ENCODE peak calls at places on chromosome 3, in eight cellular contexts. M, F, H, Z, X, J, T and E are unnamed samples.

GRCh38 chr3:72171946-72172345 is 387.0 kb upstream of the PROK2 start:
- DNase-seq in M (no peak), F (no peak), H (no peak), Z (peak), X (no peak), J (no peak), T (no peak), E (no peak)

GRCh38 chr3:154718058-154718457 is 288.1 kb upstream of the GPR149 start:
- DNase-seq in M (no peak), F (no peak), H (no peak), Z (no peak), X (no peak), J (no peak), T (no peak), E (no peak)

GRCh38 chr3:120418866-120419490 is 31.8 kb downstream of the FSTL1 start:
- DNase-seq in M (peak), F (no peak), H (peak), Z (no peak), X (peak), J (no peak), T (no peak), E (peak)

GRCh38 chr3:166444756-166445155 is 607.5 kb upstream of the BCHE start:
- DNase-seq in M (no peak), F (no peak), H (no peak), Z (no peak), X (no peak), J (peak), T (no peak), E (no peak)

GRCh38 chr3:172591876-172592771 is 68.9 kb upstream of the TNFSF10 start:
- DNase-seq in M (peak), F (no peak), H (no peak), Z (no peak), X (no peak), J (peak), T (no peak), E (no peak)

GRCh38 chr3:43691120-43692002 is 623 bp downstream of the ABHD5 start:
- DNase-seq in M (peak), F (peak), H (peak), Z (peak), X (peak), J (peak), T (no peak), E (peak)

GRCh38 chr3:151903501-151903991 is 30.1 kb downstream of the SUCNR1 start:
- DNase-seq in M (no peak), F (no peak), H (no peak), Z (no peak), X (peak), J (peak), T (peak), E (no peak)

GRCh38 chr3:170232266-170232665 is 10.0 kb downstream of the PRKCI start:
- DNase-seq in M (no peak), F (no peak), H (no peak), Z (no peak), X (peak), J (peak), T (no peak), E (no peak)

GRCh38 chr3:133835961-133836360 is 30.3 kb downstream of the SRPRB start:
- DNase-seq in M (no peak), F (no peak), H (no peak), Z (no peak), X (no peak), J (no peak), T (no peak), E (no peak)

GRCh38 chr3:165259518-165260193 is 63.5 kb upstream of the SLITRK3 start:
- DNase-seq in M (no peak), F (no peak), H (no peak), Z (no peak), X (peak), J (no peak), T (no peak), E (no peak)

GRCh38 chr3:18767756-18768303 is 342.7 kb upstream of the SATB1 start:
- DNase-seq in M (no peak), F (no peak), H (no peak), Z (no peak), X (no peak), J (no peak), T (no peak), E (no peak)

GRCh38 chr3:33075996-33076395 is 20.9 kb downstream of the GLB1 start:
- DNase-seq in M (no peak), F (no peak), H (no peak), Z (no peak), X (peak), J (no peak), T (no peak), E (no peak)

GRCh38 chr3:72629191-72629611 is 219.0 kb downstream of the SHQ1 start:
- DNase-seq in M (peak), F (no peak), H (no peak), Z (no peak), X (peak), J (no peak), T (no peak), E (no peak)

GRCh38 chr3:43770426-43771103 is 79.8 kb downstream of the ABHD5 start:
- DNase-seq in M (peak), F (peak), H (no peak), Z (peak), X (peak), J (no peak), T (peak), E (no peak)

GRCh38 chr3:130901463-130902204 is 7.8 kb downstream of the ATP2C1 start:
- DNase-seq in M (no peak), F (no peak), H (no peak), Z (no peak), X (no peak), J (no peak), T (no peak), E (no peak)

GRCh38 chr3:178270838-178271237 is 265.4 kb upstream of the KCNMB2 start:
- DNase-seq in M (no peak), F (no peak), H (no peak), Z (no peak), X (no peak), J (peak), T (peak), E (no peak)

GRCh38 chr3:114155370-114155821 is 23.5 kb downstream of the DRD3 start:
- DNase-seq in M (peak), F (no peak), H (peak), Z (no peak), X (peak), J (peak), T (no peak), E (peak)
- TF ChIP-seq CTCF in M (peak), F (peak), H (peak), Z (no peak), X (peak), J (peak), T (peak), E (peak)

DNA sequence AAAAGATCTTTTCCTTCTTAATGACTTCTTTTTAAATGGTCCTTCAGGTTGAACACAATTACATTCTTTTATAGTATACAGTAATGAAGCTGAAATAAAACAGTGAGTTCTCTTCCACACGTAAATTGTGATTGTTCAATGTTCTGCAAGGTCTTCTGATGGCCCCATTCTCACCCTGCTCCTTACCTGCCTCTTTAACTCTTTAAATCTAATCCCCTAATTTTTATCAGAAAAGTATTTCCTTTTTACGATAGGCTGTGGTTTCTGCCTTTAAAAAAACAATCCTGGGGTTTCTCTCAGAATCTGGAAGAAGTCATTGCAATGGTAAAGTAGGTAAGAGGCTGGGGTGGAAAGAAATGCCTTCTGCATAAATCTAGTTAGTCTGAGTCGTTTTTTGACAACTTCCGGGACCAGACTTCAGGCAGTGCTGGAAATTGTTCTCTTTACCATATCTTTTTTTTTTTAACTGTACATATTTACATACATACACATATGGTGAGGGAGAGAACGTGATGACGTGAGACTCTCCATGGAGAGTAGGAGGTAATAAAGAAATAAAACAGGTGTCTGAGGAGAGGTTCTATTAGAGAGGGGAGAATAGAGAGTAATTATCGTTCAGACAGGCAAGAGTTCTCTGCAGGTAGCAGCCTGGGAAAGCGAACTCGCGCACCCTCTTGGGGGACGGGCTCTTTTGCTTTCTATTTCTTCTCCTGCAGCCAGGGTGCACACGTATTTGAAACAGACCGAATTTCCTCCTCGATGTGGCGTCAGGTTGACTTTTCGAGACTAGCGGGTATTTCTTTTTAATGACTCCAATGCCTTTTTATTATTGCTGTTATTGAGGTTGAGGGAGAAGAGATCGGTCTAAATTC is at the start of gene SIDT1:
- DNase-seq in M (peak), F (no peak), H (peak), Z (no peak), X (no peak), J (no peak), T (no peak), E (peak)
- TF ChIP-seq CTCF in M (no peak), F (no peak), H (no peak), Z (no peak), X (peak), J (no peak), T (no peak), E (no peak)

GRCh38 chr3:35946121-35946856 is 307.0 kb downstream of the ARPP21 start:
- DNase-seq in M (peak), F (no peak), H (no peak), Z (no peak), X (peak), J (peak), T (no peak), E (no peak)
- TF ChIP-seq CTCF in M (peak), F (peak), H (peak), Z (no peak), X (peak), J (peak), T (peak), E (peak)

GRCh38 chr3:22798461-22798860 is 404.7 kb upstream of the UBE2E2 start:
- DNase-seq in M (no peak), F (no peak), H (no peak), Z (no peak), X (no peak), J (no peak), T (no peak), E (no peak)

GRCh38 chr3:22795917-22796316 is 407.2 kb upstream of the UBE2E2 start:
- DNase-seq in M (no peak), F (no peak), H (peak), Z (no peak), X (no peak), J (no peak), T (no peak), E (no peak)

DNA sequence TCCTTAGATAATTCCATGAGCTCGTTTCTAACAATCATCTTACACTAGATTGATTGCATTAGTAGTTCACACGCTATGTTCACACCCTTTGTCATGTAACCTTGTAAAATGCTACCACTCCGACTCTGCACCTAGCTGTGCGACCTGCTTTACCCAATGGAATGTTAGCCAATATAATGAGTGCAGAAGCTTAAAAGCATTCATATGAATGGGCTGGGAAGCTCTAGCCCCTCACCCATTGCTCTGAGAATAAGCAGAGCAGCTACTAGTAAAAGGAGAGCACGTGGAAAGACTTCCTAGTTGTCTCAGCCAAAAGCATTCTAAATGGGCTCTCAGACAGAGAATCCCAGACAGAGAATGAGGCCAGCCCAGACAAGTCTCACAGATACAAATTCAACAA is 410.6 kb upstream of the UBE2E2 start:
- DNase-seq in M (no peak), F (no peak), H (no peak), Z (no peak), X (no peak), J (no peak), T (no peak), E (no peak)
- TF ChIP-seq CTCF in M (no peak), F (no peak), H (no peak), Z (no peak), X (no peak), J (no peak), T (no peak), E (no peak)